ENCODE peak calls at places on chromosomes 3 and 15, in seven cellular contexts. One of them, this sample, is unnamed.

GRCh38 chr3:8446845-8447244 is 54.8 kb upstream of the LMCD1 start:
- DNase-seq in right cardiac atrium: no peak
- DNase-seq in lower lobe of right lung: no peak
- DNase-seq in stomach: no peak
- DNase-seq in spleen: no peak
- DNase-seq in neuronal stem cell: no peak
- DNase-seq in IMR-90: no peak
- DNase-seq in this sample: no peak

GRCh38 chr15:67303490-67304363 is 49.1 kb downstream of the IQCH start:
- DNase-seq in right cardiac atrium: no peak
- DNase-seq in lower lobe of right lung: no peak
- DNase-seq in stomach: no peak
- DNase-seq in spleen: no peak
- DNase-seq in neuronal stem cell: no peak
- DNase-seq in IMR-90: peak; percentile 55
- DNase-seq in this sample: peak; percentile 11

GRCh38 chr3:50028336-50028735 is 60.4 kb upstream of the RBM5 start:
- DNase-seq in right cardiac atrium: no peak
- DNase-seq in lower lobe of right lung: no peak
- DNase-seq in stomach: no peak
- DNase-seq in spleen: no peak
- DNase-seq in neuronal stem cell: no peak
- DNase-seq in IMR-90: peak; percentile 66
- DNase-seq in this sample: no peak

GRCh38 chr3:19202303-19202702 is 54.0 kb downstream of the KCNH8 start:
- DNase-seq in right cardiac atrium: no peak
- DNase-seq in lower lobe of right lung: no peak
- DNase-seq in stomach: no peak
- DNase-seq in spleen: no peak
- DNase-seq in neuronal stem cell: no peak
- DNase-seq in IMR-90: no peak
- DNase-seq in this sample: no peak

GRCh38 chr15:22884344-22884743 is 45.9 kb downstream of the NIPA2 start:
- DNase-seq in right cardiac atrium: no peak
- DNase-seq in lower lobe of right lung: no peak
- DNase-seq in stomach: no peak
- DNase-seq in spleen: no peak
- DNase-seq in neuronal stem cell: no peak
- DNase-seq in IMR-90: no peak
- DNase-seq in this sample: no peak

GRCh38 chr3:1195922-1196321 is 103.1 kb downstream of the CNTN6 start:
- DNase-seq in right cardiac atrium: peak; percentile 14
- DNase-seq in lower lobe of right lung: no peak
- DNase-seq in stomach: no peak
- DNase-seq in spleen: no peak
- DNase-seq in neuronal stem cell: no peak
- DNase-seq in IMR-90: peak; percentile 68
- DNase-seq in this sample: no peak

GRCh38 chr3:131053021-131053420 is 26.3 kb downstream of the NEK11 start:
- DNase-seq in right cardiac atrium: no peak
- DNase-seq in lower lobe of right lung: no peak
- DNase-seq in stomach: no peak
- DNase-seq in spleen: no peak
- DNase-seq in neuronal stem cell: no peak
- DNase-seq in IMR-90: peak; percentile 1
- DNase-seq in this sample: no peak

GRCh38 chr15:93127286-93127685 is 38.3 kb upstream of the RGMA start:
- DNase-seq in right cardiac atrium: no peak
- DNase-seq in lower lobe of right lung: no peak
- DNase-seq in stomach: no peak
- DNase-seq in spleen: no peak
- DNase-seq in neuronal stem cell: no peak
- DNase-seq in IMR-90: no peak
- DNase-seq in this sample: no peak

GRCh38 chr3:138254199-138254598 is 67.1 kb downstream of the ARMC8 start:
- DNase-seq in right cardiac atrium: no peak
- DNase-seq in lower lobe of right lung: no peak
- DNase-seq in stomach: no peak
- DNase-seq in spleen: no peak
- DNase-seq in neuronal stem cell: no peak
- DNase-seq in IMR-90: no peak
- DNase-seq in this sample: no peak

GRCh38 chr3:51988286-51989146 is 5.2 kb downstream of the ACY1 start:
- DNase-seq in right cardiac atrium: no peak
- DNase-seq in lower lobe of right lung: no peak
- DNase-seq in stomach: no peak
- DNase-seq in spleen: no peak
- DNase-seq in neuronal stem cell: no peak
- DNase-seq in IMR-90: no peak
- DNase-seq in this sample: no peak

GRCh38 chr3:42905740-42906084 is 230 bp upstream of the ZNF662 start:
- DNase-seq in right cardiac atrium: no peak
- DNase-seq in lower lobe of right lung: no peak
- DNase-seq in stomach: no peak
- DNase-seq in spleen: no peak
- DNase-seq in neuronal stem cell: no peak
- DNase-seq in IMR-90: no peak
- DNase-seq in this sample: no peak

GRCh38 chr15:56835598-56836275 is 82.7 kb upstream of the TCF12 start:
- DNase-seq in right cardiac atrium: no peak
- DNase-seq in lower lobe of right lung: no peak
- DNase-seq in stomach: no peak
- DNase-seq in spleen: no peak
- DNase-seq in neuronal stem cell: no peak
- DNase-seq in IMR-90: peak; percentile 23
- DNase-seq in this sample: no peak

GRCh38 chr3:85164446-85164845 is 205.7 kb downstream of the CADM2 start:
- DNase-seq in right cardiac atrium: no peak
- DNase-seq in lower lobe of right lung: no peak
- DNase-seq in stomach: no peak
- DNase-seq in spleen: no peak
- DNase-seq in neuronal stem cell: peak; percentile 20
- DNase-seq in IMR-90: no peak
- DNase-seq in this sample: no peak

GRCh38 chr3:188595890-188596376 is 442.0 kb downstream of the LPP start:
- DNase-seq in right cardiac atrium: no peak
- DNase-seq in lower lobe of right lung: no peak
- DNase-seq in stomach: no peak
- DNase-seq in spleen: no peak
- DNase-seq in neuronal stem cell: no peak
- DNase-seq in IMR-90: peak; percentile 80
- DNase-seq in this sample: no peak

GRCh38 chr3:33360136-33360825 is 79.9 kb downstream of the UBP1 start:
- DNase-seq in right cardiac atrium: no peak
- DNase-seq in lower lobe of right lung: no peak
- DNase-seq in stomach: no peak
- DNase-seq in spleen: no peak
- DNase-seq in neuronal stem cell: no peak
- DNase-seq in IMR-90: peak; percentile 79
- DNase-seq in this sample: no peak

GRCh38 chr3:82145742-82146141 is 384.3 kb upstream of the GBE1 start:
- DNase-seq in right cardiac atrium: no peak
- DNase-seq in lower lobe of right lung: no peak
- DNase-seq in stomach: no peak
- DNase-seq in spleen: no peak
- DNase-seq in neuronal stem cell: no peak
- DNase-seq in IMR-90: no peak
- DNase-seq in this sample: no peak

GRCh38 chr15:67601008-67601620 is 58.6 kb downstream of the MAP2K5 start:
- DNase-seq in right cardiac atrium: no peak
- DNase-seq in lower lobe of right lung: no peak
- DNase-seq in stomach: no peak
- DNase-seq in spleen: no peak
- DNase-seq in neuronal stem cell: no peak
- DNase-seq in IMR-90: peak; percentile 4
- DNase-seq in this sample: no peak

GRCh38 chr3:119662604-119663377 is 2.4 kb upstream of the POPDC2 start:
- DNase-seq in right cardiac atrium: no peak
- DNase-seq in lower lobe of right lung: no peak
- DNase-seq in stomach: no peak
- DNase-seq in spleen: no peak
- DNase-seq in neuronal stem cell: no peak
- DNase-seq in IMR-90: peak; percentile 49
- DNase-seq in this sample: no peak

GRCh38 chr15:28094732-28095521 is 4.2 kb downstream of the OCA2 start:
- DNase-seq in right cardiac atrium: peak; percentile 34
- DNase-seq in lower lobe of right lung: peak; percentile 90
- DNase-seq in stomach: peak; percentile 85
- DNase-seq in spleen: peak; percentile 84
- DNase-seq in neuronal stem cell: no peak
- DNase-seq in IMR-90: no peak
- DNase-seq in this sample: no peak

GRCh38 chr15:71252036-71252898 is 137.0 kb downstream of the THSD4 start:
- DNase-seq in right cardiac atrium: no peak
- DNase-seq in lower lobe of right lung: no peak
- DNase-seq in stomach: no peak
- DNase-seq in spleen: no peak
- DNase-seq in neuronal stem cell: no peak
- DNase-seq in IMR-90: peak; percentile 56
- DNase-seq in this sample: no peak

GRCh38 chr15:99138491-99138982 is 33.7 kb downstream of the SYNM start:
- DNase-seq in right cardiac atrium: no peak
- DNase-seq in lower lobe of right lung: no peak
- DNase-seq in stomach: no peak
- DNase-seq in spleen: no peak
- DNase-seq in neuronal stem cell: no peak
- DNase-seq in IMR-90: no peak
- DNase-seq in this sample: no peak

GRCh38 chr3:134606033-134607025 is 44.5 kb downstream of the KY start:
- DNase-seq in right cardiac atrium: no peak
- DNase-seq in lower lobe of right lung: no peak
- DNase-seq in stomach: no peak
- DNase-seq in spleen: no peak
- DNase-seq in neuronal stem cell: no peak
- DNase-seq in IMR-90: no peak
- DNase-seq in this sample: no peak

GRCh38 chr3:32457971-32458471 is 44.6 kb downstream of the CMTM6 start:
- DNase-seq in right cardiac atrium: no peak
- DNase-seq in lower lobe of right lung: no peak
- DNase-seq in stomach: no peak
- DNase-seq in spleen: peak; percentile 81
- DNase-seq in neuronal stem cell: no peak
- DNase-seq in IMR-90: no peak
- DNase-seq in this sample: no peak

GRCh38 chr15:65952425-65953053 is 83.2 kb downstream of the RAB11A start:
- DNase-seq in right cardiac atrium: no peak
- DNase-seq in lower lobe of right lung: no peak
- DNase-seq in stomach: no peak
- DNase-seq in spleen: peak; percentile 23
- DNase-seq in neuronal stem cell: peak; percentile 73
- DNase-seq in IMR-90: peak; percentile 65
- DNase-seq in this sample: peak; percentile 54

GRCh38 chr15:39920510-39921273 is 626 bp upstream of the GPR176 start:
- DNase-seq in right cardiac atrium: peak; percentile 83
- DNase-seq in lower lobe of right lung: peak; percentile 86
- DNase-seq in stomach: peak; percentile 74
- DNase-seq in spleen: peak; percentile 95
- DNase-seq in neuronal stem cell: peak; percentile 63
- DNase-seq in IMR-90: peak; percentile 84
- DNase-seq in this sample: no peak

GRCh38 chr15:50377867-50378751 is 23.1 kb upstream of the GABPB1 start:
- DNase-seq in right cardiac atrium: no peak
- DNase-seq in lower lobe of right lung: no peak
- DNase-seq in stomach: no peak
- DNase-seq in spleen: no peak
- DNase-seq in neuronal stem cell: no peak
- DNase-seq in IMR-90: no peak
- DNase-seq in this sample: no peak

GRCh38 chr3:128429751-128430150 is 36.9 kb downstream of the DNAJB8 start:
- DNase-seq in right cardiac atrium: no peak
- DNase-seq in lower lobe of right lung: no peak
- DNase-seq in stomach: no peak
- DNase-seq in spleen: no peak
- DNase-seq in neuronal stem cell: no peak
- DNase-seq in IMR-90: no peak
- DNase-seq in this sample: no peak
- H3K27me3 ChIP-seq in right cardiac atrium: no peaks in the 10 kb centered on the region
- H3K27me3 ChIP-seq in lower lobe of right lung: peaks cover 50% of the 10 kb centered on the region
- H3K27me3 ChIP-seq in stomach: peaks cover 7% of the 10 kb centered on the region
- H3K27me3 ChIP-seq in spleen: peaks cover 93% of the 10 kb centered on the region
- H3K27me3 ChIP-seq in neuronal stem cell: peaks cover 73% of the 10 kb centered on the region
- H3K27me3 ChIP-seq in IMR-90: peaks cover 53% of the 10 kb centered on the region
- H3K27me3 ChIP-seq in this sample: peaks cover 15% of the 10 kb centered on the region

GRCh38 chr15:76190070-76190564 is 121.2 kb downstream of the ETFA start:
- DNase-seq in right cardiac atrium: no peak
- DNase-seq in lower lobe of right lung: no peak
- DNase-seq in stomach: no peak
- DNase-seq in spleen: no peak
- DNase-seq in neuronal stem cell: no peak
- DNase-seq in IMR-90: no peak
- DNase-seq in this sample: no peak
- H3K4me3 ChIP-seq in right cardiac atrium: no peak overlapping the region
- H3K4me3 ChIP-seq in lower lobe of right lung: no peak overlapping the region
- H3K4me3 ChIP-seq in stomach: no peak overlapping the region
- H3K4me3 ChIP-seq in spleen: no peak overlapping the region
- H3K4me3 ChIP-seq in neuronal stem cell: no peak overlapping the region
- H3K4me3 ChIP-seq in IMR-90: no peak overlapping the region
- H3K4me3 ChIP-seq in this sample: no peak overlapping the region

GRCh38 chr3:45528429-45528828 is 66.1 kb upstream of the LIMD1 start:
- DNase-seq in right cardiac atrium: no peak
- DNase-seq in lower lobe of right lung: no peak
- DNase-seq in stomach: no peak
- DNase-seq in spleen: no peak
- DNase-seq in neuronal stem cell: no peak
- DNase-seq in IMR-90: peak; percentile 83
- DNase-seq in this sample: no peak
- H3K4me1 ChIP-seq in right cardiac atrium: no peaks in the 10 kb centered on the region
- H3K4me1 ChIP-seq in lower lobe of right lung: peaks cover 2% of the 10 kb centered on the region
- H3K4me1 ChIP-seq in stomach: no peaks in the 10 kb centered on the region
- H3K4me1 ChIP-seq in spleen: no peaks in the 10 kb centered on the region
- H3K4me1 ChIP-seq in neuronal stem cell: no peaks in the 10 kb centered on the region
- H3K4me1 ChIP-seq in IMR-90: peaks cover 14% of the 10 kb centered on the region
- H3K4me1 ChIP-seq in this sample: no peaks in the 10 kb centered on the region

DNA sequence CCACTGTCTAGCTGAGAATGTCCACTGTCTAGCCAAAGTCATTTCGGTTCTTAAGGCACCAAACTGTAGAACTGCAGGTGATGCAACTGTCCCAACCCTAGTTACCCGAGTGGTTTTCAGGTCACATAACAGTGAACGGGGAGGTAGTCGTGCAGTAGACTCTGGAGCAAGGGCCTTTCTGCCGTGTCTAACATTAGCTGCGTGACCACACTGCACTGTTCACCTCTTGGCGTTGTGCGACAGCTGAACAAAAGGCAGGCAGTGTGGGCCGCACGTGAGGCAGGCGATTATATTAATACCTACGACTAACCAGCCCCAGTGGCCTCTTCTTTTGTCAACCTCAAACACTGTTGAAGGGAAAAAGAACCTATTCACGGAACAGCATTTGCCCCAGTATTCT is 2.8 kb downstream of the LRRN1 start:
- DNase-seq in right cardiac atrium: no peak
- DNase-seq in lower lobe of right lung: no peak
- DNase-seq in stomach: no peak
- DNase-seq in spleen: no peak
- DNase-seq in neuronal stem cell: peak; percentile 37
- DNase-seq in IMR-90: no peak
- DNase-seq in this sample: no peak
- H3K27me3 ChIP-seq in right cardiac atrium: peaks cover 2% of the 10 kb centered on the region
- H3K27me3 ChIP-seq in lower lobe of right lung: peaks cover 27% of the 10 kb centered on the region
- H3K27me3 ChIP-seq in stomach: no peaks in the 10 kb centered on the region
- H3K27me3 ChIP-seq in spleen: peaks cover 58% of the 10 kb centered on the region
- H3K27me3 ChIP-seq in neuronal stem cell: no peaks in the 10 kb centered on the region
- H3K27me3 ChIP-seq in IMR-90: no peaks in the 10 kb centered on the region
- H3K27me3 ChIP-seq in this sample: no peaks in the 10 kb centered on the region

GRCh38 chr3:160450846-160451245 is 1.3 kb upstream of the TRIM59 start:
- DNase-seq in right cardiac atrium: no peak
- DNase-seq in lower lobe of right lung: no peak
- DNase-seq in stomach: no peak
- DNase-seq in spleen: no peak
- DNase-seq in neuronal stem cell: no peak
- DNase-seq in IMR-90: peak; percentile 93
- DNase-seq in this sample: no peak
- H3K4me3 ChIP-seq in right cardiac atrium: no peak overlapping the region
- H3K4me3 ChIP-seq in lower lobe of right lung: no peak overlapping the region
- H3K4me3 ChIP-seq in stomach: no peak overlapping the region
- H3K4me3 ChIP-seq in spleen: no peak overlapping the region
- H3K4me3 ChIP-seq in neuronal stem cell: no peak overlapping the region
- H3K4me3 ChIP-seq in IMR-90: peak overlapping the region; percentile 68
- H3K4me3 ChIP-seq in this sample: peak overlapping the region; percentile 75

This sample was measured in iPS DF 6.9.